ENCODE peak calls at places on chromosomes 6 and 20, in four cellular contexts. C is uterus, F is adrenal gland, S is body of pancreas. P is an unnamed sample.

GRCh38 chr6:137399949-137400443 is 94.2 kb downstream of the OLIG3 start:
- DNase-seq in C (no peak), F (no peak), S (peak), P (no peak)

GRCh38 chr6:17015144-17015543 is 86.7 kb upstream of the STMND1 start:
- DNase-seq in C (no peak), F (no peak), S (no peak), P (no peak)

GRCh38 chr6:72968704-72969103 is 256.6 kb downstream of the KHDC1L start:
- DNase-seq in C (no peak), F (no peak), S (no peak), P (no peak)

GRCh38 chr6:112524071-112524470 is 176.9 kb downstream of the RFPL4B start:
- DNase-seq in C (no peak), F (no peak), S (no peak), P (no peak)

GRCh38 chr20:50068041-50068651 is 44.8 kb downstream of the UBE2V1 start:
- DNase-seq in C (no peak), F (no peak), S (no peak), P (no peak)

GRCh38 chr6:167781066-167781767 is 45.5 kb upstream of the AFDN start:
- DNase-seq in C (no peak), F (no peak), S (no peak), P (no peak)

GRCh38 chr6:15108383-15108715 is 137.5 kb upstream of the JARID2 start:
- DNase-seq in C (no peak), F (no peak), S (no peak), P (no peak)

GRCh38 chr6:14001329-14002012 is 76.7 kb downstream of the RNF182 start:
- DNase-seq in C (peak), F (no peak), S (no peak), P (no peak)

GRCh38 chr6:9140861-9141534 is 705.7 kb upstream of the SLC35B3 start:
- DNase-seq in C (no peak), F (peak), S (peak), P (no peak)

GRCh38 chr20:4949833-4950178 is 51.5 kb downstream of the SLC23A2 start:
- DNase-seq in C (peak), F (peak), S (no peak), P (no peak)

GRCh38 chr20:20214757-20215275 is 153.1 kb upstream of the INSM1 start:
- DNase-seq in C (no peak), F (no peak), S (no peak), P (no peak)

GRCh38 chr6:111985202-111985731 is 68.6 kb upstream of the CCN6 start:
- DNase-seq in C (no peak), F (no peak), S (no peak), P (no peak)

GRCh38 chr20:6595704-6596103 is 171.8 kb upstream of the BMP2 start:
- DNase-seq in C (no peak), F (no peak), S (no peak), P (no peak)

GRCh38 chr6:37020426-37021211 is 15.2 kb downstream of the FGD2 start:
- DNase-seq in C (no peak), F (no peak), S (peak), P (no peak)

GRCh38 chr6:137309078-137309762 is 90.0 kb upstream of the IFNGR1 start:
- DNase-seq in C (peak), F (peak), S (peak), P (peak)

GRCh38 chr6:148304976-148305375 is 37.7 kb upstream of the SASH1 start:
- DNase-seq in C (no peak), F (no peak), S (no peak), P (no peak)

GRCh38 chr6:74277749-74278148 is 581.7 kb downstream of the CD109 start:
- DNase-seq in C (no peak), F (no peak), S (peak), P (no peak)

GRCh38 chr20:35988910-35989463 is 20.6 kb downstream of the CNBD2 start:
- DNase-seq in C (no peak), F (no peak), S (no peak), P (no peak)

GRCh38 chr6:128519132-128519930 is 1.1 kb downstream of the PTPRK start:
- DNase-seq in C (peak), F (peak), S (peak), P (peak)

GRCh38 chr6:80287607-80288006 is 181.1 kb downstream of the BCKDHB start:
- DNase-seq in C (no peak), F (no peak), S (no peak), P (no peak)

GRCh38 chr6:18262812-18263560 is 1.3 kb downstream of the DEK start:
- DNase-seq in C (no peak), F (no peak), S (no peak), P (peak)

GRCh38 chr20:58598271-58599015 is 52.6 kb upstream of the STX16 start:
- DNase-seq in C (peak), F (no peak), S (peak), P (no peak)

GRCh38 chr20:38081575-38081974 is 48.0 kb downstream of the RPRD1B start:
- DNase-seq in C (no peak), F (no peak), S (no peak), P (no peak)

GRCh38 chr6:156725712-156726111 is 51.5 kb upstream of the ARID1B start:
- DNase-seq in C (no peak), F (no peak), S (no peak), P (no peak)

GRCh38 chr6:43763812-43764522 is 6.0 kb upstream of the VEGFA start:
- DNase-seq in C (no peak), F (peak), S (no peak), P (no peak)

GRCh38 chr6:144007779-144008500 is at the start of gene PLAGL1:
- DNase-seq in C (peak), F (peak), S (peak), P (peak)
- TF ChIP-seq POLR2A in C (peak), F (peak), S (peak), P (peak)

GRCh38 chr6:1023229-1023628 is 288.7 kb upstream of the FOXQ1 start:
- DNase-seq in C (no peak), F (no peak), S (no peak), P (no peak)

GRCh38 chr6:1024587-1024986 is 287.3 kb upstream of the FOXQ1 start:
- DNase-seq in C (no peak), F (no peak), S (no peak), P (no peak)

GRCh38 chr6:1020837-1021236 is 291.1 kb upstream of the FOXQ1 start:
- DNase-seq in C (no peak), F (no peak), S (no peak), P (no peak)

GRCh38 chr6:1024161-1024560 is 287.7 kb upstream of the FOXQ1 start:
- DNase-seq in C (no peak), F (no peak), S (no peak), P (no peak)

DNA sequence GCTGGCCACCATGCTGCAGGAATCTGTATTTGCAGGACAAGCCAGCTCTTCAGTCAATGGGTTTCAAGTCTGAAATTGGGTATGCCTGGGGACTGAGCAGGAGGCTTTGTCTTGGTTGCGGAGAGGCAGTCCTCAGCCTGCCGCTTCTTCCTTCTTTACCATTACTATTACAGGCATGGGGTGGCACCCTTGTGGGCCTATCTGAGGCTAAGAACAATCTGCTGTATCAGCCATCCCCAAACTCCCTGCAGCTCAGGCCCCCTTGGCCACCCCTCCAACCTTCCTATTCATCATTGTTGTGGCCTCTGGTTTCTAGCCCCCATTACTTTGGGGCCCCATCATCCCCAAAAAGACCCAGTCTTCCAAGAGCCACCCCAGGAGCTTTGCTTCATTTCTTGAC is 289.2 kb upstream of the FOXQ1 start:
- DNase-seq in C (no peak), F (no peak), S (no peak), P (no peak)
- TF ChIP-seq POLR2A in C (no peak), F (no peak), S (no peak), P (no peak)

GRCh38 chr20:59940956-59941294 is 736 bp downstream of the FAM217B start:
- DNase-seq in C (no peak), F (no peak), S (no peak), P (no peak)

GRCh38 chr20:59939879-59940128 is 301 bp downstream of the PPP1R3D start:
- DNase-seq in C (no peak), F (peak), S (peak), P (peak)

GRCh38 chr20:59938696-59939051 is 1.4 kb downstream of the PPP1R3D start:
- DNase-seq in C (peak), F (peak), S (peak), P (no peak)

GRCh38 chr20:59939052-59939878 is 840 bp downstream of the PPP1R3D start:
- DNase-seq in C (peak), F (peak), S (peak), P (no peak)

DNA sequence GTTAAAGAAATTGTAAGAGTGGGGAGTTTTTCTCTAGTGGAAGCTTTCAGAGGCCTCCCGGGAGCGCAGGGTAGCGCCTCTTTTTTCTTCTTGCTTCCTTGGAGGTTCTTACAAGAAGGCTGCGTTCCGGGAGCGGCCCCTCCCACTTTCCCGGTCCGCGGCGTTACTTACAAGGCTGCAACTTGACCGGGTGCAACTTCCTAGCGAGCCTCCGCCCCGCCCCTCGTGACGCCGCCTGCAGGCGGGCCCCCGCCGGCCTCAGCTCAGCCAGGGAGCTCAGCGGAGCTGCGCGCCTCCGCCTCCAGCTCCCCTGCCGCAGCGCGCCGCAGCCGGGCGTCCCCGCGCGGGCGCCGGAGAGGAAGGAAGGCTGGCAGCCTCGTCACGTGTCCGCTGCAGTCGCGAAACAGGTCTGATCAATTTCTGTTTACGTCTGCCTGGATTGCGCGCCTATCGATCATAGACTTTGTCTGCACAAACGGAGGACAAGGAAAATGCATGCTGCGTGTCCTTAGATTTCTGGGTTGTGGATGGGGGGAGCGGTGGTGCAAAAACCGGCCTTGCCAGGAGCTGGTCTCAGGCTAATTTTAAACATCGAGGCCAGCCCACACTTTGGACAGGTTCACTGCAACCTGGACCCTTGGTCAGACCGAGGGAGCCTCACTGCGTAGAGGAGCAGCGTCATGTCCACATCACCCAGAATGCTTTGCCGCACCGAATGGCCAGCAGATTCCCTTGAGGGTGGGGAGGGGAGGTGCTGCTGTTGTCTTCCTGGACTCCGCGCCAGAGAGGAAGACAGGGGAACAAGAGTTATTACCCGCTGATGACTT is at the start of the genes FAM217B and PPP1R3D:
- DNase-seq in C (peak), F (peak), S (peak), P (peak)
- TF ChIP-seq POLR2A in C (peak), F (peak), S (peak), P (peak)

DNA sequence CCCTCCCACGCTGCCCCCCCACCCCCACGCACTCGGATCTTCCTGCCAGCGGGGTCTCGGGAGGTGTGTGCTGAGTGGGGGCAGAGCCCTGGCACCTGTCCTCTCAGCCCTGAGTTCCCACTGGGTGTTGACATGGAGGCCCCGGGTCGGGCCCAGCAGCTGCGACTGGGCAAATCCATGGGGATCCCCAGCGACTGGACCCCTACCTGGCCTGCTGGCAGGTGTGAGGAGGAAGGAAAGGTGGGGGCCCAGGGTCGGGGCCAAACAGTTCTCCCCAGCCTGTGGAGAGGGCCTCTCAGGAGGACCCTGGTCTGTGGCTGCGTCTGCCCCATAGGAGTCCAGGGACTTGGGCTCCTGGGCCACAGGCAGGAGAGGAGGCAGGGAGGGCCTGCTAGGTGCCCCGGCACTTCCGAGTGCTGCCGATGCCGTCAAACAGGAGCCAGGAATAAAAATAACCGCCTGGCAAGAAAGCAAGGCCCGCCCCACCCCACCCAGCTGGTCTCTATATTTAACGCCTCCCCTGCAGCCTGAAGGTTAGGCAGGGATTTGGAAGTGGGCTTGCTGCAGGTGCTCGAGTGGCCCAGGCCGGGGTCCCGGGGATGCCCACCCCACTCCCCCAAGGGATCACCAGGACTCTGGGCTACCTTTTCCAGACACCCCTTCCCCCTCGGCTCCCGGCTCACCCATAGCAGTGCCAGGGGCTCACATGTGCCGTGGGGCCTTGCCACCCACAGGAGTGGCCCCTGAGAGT is 1.4 kb upstream of the EEF1A2 start:
- DNase-seq in C (no peak), F (no peak), S (no peak), P (no peak)
- TF ChIP-seq POLR2A in C (no peak), F (no peak), S (no peak), P (no peak)

DNA sequence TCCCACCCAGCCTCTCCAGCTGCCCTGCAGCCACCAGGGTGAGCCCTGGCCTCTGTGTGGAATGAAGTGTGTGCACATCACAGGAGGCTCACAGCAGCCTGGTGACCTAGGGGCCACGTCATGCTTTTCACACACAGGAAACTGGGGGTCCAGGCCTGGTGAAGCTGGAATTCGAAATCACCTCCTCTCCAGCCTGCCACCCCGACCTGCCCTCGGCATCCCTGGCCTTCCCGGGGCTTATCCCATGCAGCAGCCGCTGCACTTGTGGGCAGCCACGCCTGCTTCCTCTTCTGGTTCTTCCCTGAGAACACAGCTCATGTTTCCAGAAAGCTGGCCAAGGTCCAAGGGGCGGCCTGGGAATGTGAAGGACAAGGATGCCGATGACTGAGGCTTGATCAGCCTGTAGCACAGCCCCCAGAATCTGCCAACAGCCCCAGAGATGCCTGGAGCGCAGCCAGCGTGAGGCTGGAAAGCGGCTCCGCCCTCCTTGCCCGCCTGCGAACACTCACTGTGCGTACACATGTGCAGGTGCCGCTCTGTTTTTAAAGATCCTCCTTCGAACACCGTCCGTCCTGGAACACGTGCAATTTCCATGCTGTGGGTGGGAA is 4.2 kb upstream of the NTSR1 start:
- DNase-seq in C (peak), F (peak), S (peak), P (no peak)
- TF ChIP-seq POLR2A in C (no peak), F (peak), S (no peak), P (no peak)

GRCh38 chr20:52996726-52997125 is 24.6 kb downstream of the TSHZ2 start:
- DNase-seq in C (no peak), F (no peak), S (no peak), P (no peak)

GRCh38 chr20:52998268-52998667 is 26.1 kb downstream of the TSHZ2 start:
- DNase-seq in C (no peak), F (no peak), S (no peak), P (no peak)

GRCh38 chr20:52996130-52996529 is 24.0 kb downstream of the TSHZ2 start:
- DNase-seq in C (no peak), F (no peak), S (no peak), P (no peak)

GRCh38 chr20:53001502-53002301 is 29.5 kb downstream of the TSHZ2 start:
- DNase-seq in C (no peak), F (no peak), S (no peak), P (no peak)

GRCh38 chr20:52999040-52999439 is 26.9 kb downstream of the TSHZ2 start:
- DNase-seq in C (no peak), F (no peak), S (no peak), P (no peak)
- TF ChIP-seq POLR2A in C (no peak), F (no peak), S (no peak), P (no peak)

GRCh38 chr6:33273924-33274902 is 2.3 kb downstream of the RPS18 start:
- DNase-seq in C (no peak), F (no peak), S (no peak), P (no peak)

GRCh38 chr6:33272358-33273128 is 668 bp downstream of the RPS18 start:
- DNase-seq in C (no peak), F (no peak), S (no peak), P (no peak)

GRCh38 chr6:33271098-33271607 is 523 bp downstream of the VPS52 start:
- DNase-seq in C (no peak), F (no peak), S (no peak), P (no peak)

GRCh38 chr6:33273129-33273923 is 1.5 kb downstream of the RPS18 start:
- DNase-seq in C (no peak), F (no peak), S (no peak), P (no peak)

DNA sequence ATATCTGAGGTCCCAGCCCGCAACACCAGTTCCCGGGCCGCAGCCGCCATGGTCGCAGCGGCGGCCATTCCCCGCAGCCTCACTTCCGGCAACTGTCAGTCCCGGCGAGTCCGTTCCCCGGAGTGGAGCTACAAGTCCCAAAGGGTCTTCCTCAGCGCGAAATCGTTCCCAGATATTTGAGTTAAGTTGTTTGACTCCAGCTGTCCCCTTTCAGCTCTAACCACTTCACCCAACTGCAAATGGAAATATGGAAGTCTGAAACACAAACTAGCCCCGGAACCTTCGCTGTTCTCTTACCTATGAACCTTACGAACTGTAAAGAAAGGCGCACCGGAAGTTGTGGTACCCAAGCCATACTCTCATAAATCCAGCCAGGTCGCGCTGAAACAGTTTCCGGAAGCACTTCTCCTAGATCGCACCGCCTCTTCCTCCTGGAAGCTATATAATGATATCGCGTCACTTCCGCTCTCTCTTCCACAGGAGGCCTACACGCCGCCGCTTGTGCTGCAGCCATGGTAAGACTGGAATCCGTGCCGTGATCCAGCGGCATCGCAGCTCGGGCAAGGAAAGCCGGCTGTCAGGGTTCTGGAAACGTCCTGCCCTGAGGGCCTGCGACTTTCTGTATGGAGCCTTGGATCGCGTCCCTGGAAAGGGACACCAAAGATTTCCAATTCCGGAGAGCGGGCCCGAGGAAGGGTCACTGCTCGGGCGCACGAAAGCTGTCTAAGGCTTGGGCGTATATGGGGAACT is at the start of the genes RPS18 and VPS52:
- DNase-seq in C (peak), F (peak), S (peak), P (peak)
- TF ChIP-seq POLR2A in C (peak), F (peak), S (peak), P (peak)